ENCODE peak calls at places on chromosomes 12 and 14, in nine cellular contexts. Z is adipocyte; H is tibial nerve; O is HFFc6; X is GM23248; C is esophagus squamous epithelium; G is LHCN-M2; V is foreskin fibroblast; K is naive thymus-derived CD8-positive, alpha-beta T cell. E is an unnamed sample.

GRCh38 chr12:57224973-57225679 is 4.4 kb upstream of the SHMT2 start:
- DNase-seq in O (no peak), C (no peak), H (no peak), G (no peak), Z (no peak), X (peak), K (peak), V (no peak), E (peak)

GRCh38 chr12:115370204-115370603 is 686.2 kb upstream of the TBX3 start:
- DNase-seq in Z (no peak), C (no peak), H (no peak), X (no peak), G (no peak), O (no peak), K (no peak), V (no peak), E (no peak)

GRCh38 chr14:53190938-53191337 is 37.8 kb upstream of the DDHD1 start:
- DNase-seq in C (no peak), O (no peak), G (peak), Z (no peak), K (no peak), X (peak), H (no peak), V (no peak), E (no peak)

GRCh38 chr12:23084236-23084995 is 459.4 kb downstream of the ETNK1 start:
- DNase-seq in C (no peak), X (peak), H (no peak), K (no peak), Z (peak), G (peak), V (peak), O (peak), E (peak)

GRCh38 chr12:99847936-99848335 is 136.8 kb downstream of the ANKS1B start:
- DNase-seq in H (no peak), C (no peak), O (no peak), V (no peak), Z (no peak), X (no peak), K (no peak), G (no peak), E (no peak)

GRCh38 chr12:50507930-50508329 is 3.1 kb downstream of the DIP2B start:
- DNase-seq in C (no peak), Z (no peak), H (no peak), G (no peak), O (no peak), V (no peak), K (peak), X (no peak), E (no peak)

GRCh38 chr12:79624378-79624777 is 66.4 kb downstream of the PAWR start:
- DNase-seq in O (no peak), V (peak), X (no peak), K (no peak), H (no peak), C (no peak), G (peak), Z (peak), E (no peak)

GRCh38 chr12:89863332-89863938 is 154.8 kb upstream of the ATP2B1 start:
- DNase-seq in C (no peak), Z (no peak), V (no peak), X (no peak), G (peak), K (peak), O (no peak), H (no peak), E (no peak)

GRCh38 chr14:91873476-91874265 is 6.3 kb upstream of the TC2N start:
- DNase-seq in O (no peak), C (peak), X (no peak), K (peak), G (no peak), Z (no peak), V (no peak), H (no peak), E (no peak)

GRCh38 chr14:21020977-21021545 is 3.8 kb downstream of the NDRG2 start:
- DNase-seq in O (no peak), X (no peak), G (no peak), Z (no peak), H (no peak), C (no peak), V (no peak), K (no peak), E (no peak)

GRCh38 chr12:2306012-2306411 is 253.2 kb downstream of the CACNA1C start:
- DNase-seq in H (no peak), C (no peak), Z (no peak), V (no peak), O (no peak), X (no peak), G (no peak), K (no peak), E (no peak)

GRCh38 chr12:52603314-52603713 is 2.1 kb upstream of the KRT72 start:
- DNase-seq in K (peak), O (no peak), V (no peak), C (no peak), G (no peak), Z (no peak), H (no peak), X (peak), E (no peak)

GRCh38 chr14:103144085-103144484 is 20.8 kb downstream of the TNFAIP2 start:
- DNase-seq in K (no peak), O (peak), V (peak), X (peak), C (no peak), G (peak), H (no peak), Z (peak), E (no peak)

GRCh38 chr12:88893801-88894200 is 313.5 kb upstream of the KITLG start:
- DNase-seq in Z (peak), V (no peak), X (peak), C (no peak), K (no peak), G (no peak), H (no peak), O (no peak), E (no peak)

GRCh38 chr12:110667671-110668070 is 21.2 kb downstream of the HVCN1 start:
- DNase-seq in Z (no peak), C (no peak), V (no peak), O (no peak), H (no peak), G (no peak), K (no peak), X (no peak), E (no peak)

GRCh38 chr12:79409562-79409961 is 281.2 kb downstream of the PAWR start:
- DNase-seq in H (no peak), K (no peak), C (no peak), X (peak), G (peak), V (peak), Z (peak), O (peak), E (peak)

GRCh38 chr14:75864352-75864751 is 117.4 kb downstream of the TGFB3 start:
- DNase-seq in H (no peak), K (no peak), V (peak), Z (peak), G (peak), C (no peak), O (peak), X (peak), E (no peak)

GRCh38 chr14:65234752-65235361 is 132.5 kb upstream of the MAX start:
- DNase-seq in V (no peak), X (no peak), H (no peak), C (no peak), Z (no peak), O (no peak), G (no peak), K (no peak), E (no peak)

GRCh38 chr14:59283380-59283779 is 94.9 kb downstream of the DAAM1 start:
- DNase-seq in V (peak), G (peak), Z (peak), C (no peak), K (no peak), H (no peak), X (peak), O (no peak), E (peak)

GRCh38 chr14:69612759-69613145 is 1.4 kb downstream of the SUSD6 start:
- DNase-seq in C (no peak), G (peak), K (no peak), O (peak), X (peak), V (no peak), H (no peak), Z (peak), E (no peak)

GRCh38 chr14:100711493-100711892 is 15.2 kb upstream of the DLK1 start:
- DNase-seq in K (no peak), Z (no peak), C (no peak), X (no peak), G (no peak), O (no peak), V (no peak), H (no peak), E (no peak)

GRCh38 chr14:61477845-61478438 is 156.6 kb downstream of the PRKCH start:
- DNase-seq in G (peak), C (no peak), X (peak), K (no peak), O (no peak), V (peak), Z (peak), H (no peak), E (no peak)

GRCh38 chr12:103645202-103645601 is 58.1 kb downstream of the STAB2 start:
- DNase-seq in K (no peak), V (peak), C (no peak), G (no peak), Z (peak), H (no peak), X (peak), O (peak), E (peak)